ENCODE peak calls at places on chromosomes 5 and 9, in ten cellular contexts. X is sigmoid colon, A is psoas muscle, W is uterus, Z is GM10248, T is foreskin fibroblast, E is fibroblast of lung, C is GM20000, P is testis, J is ovary. U is an unnamed sample.

GRCh38 chr9:125690679-125691078 is 16.3 kb downstream of the MAPKAP1 start:
- DNase-seq in Z (no peak), E (no peak), J (no peak), W (no peak), A (no peak), P (no peak), C (no peak), X (no peak), T (no peak), U (peak)

GRCh38 chr5:81428866-81429265 is 34.9 kb upstream of the ACOT12 start:
- DNase-seq in J (no peak), E (no peak), W (no peak), P (no peak), T (no peak), Z (no peak), A (no peak), X (no peak), C (no peak), U (no peak)

GRCh38 chr5:175895701-175896102 is 24.3 kb downstream of the CPLX2 start:
- DNase-seq in E (no peak), A (no peak), Z (peak), P (no peak), W (no peak), T (no peak), C (no peak), X (no peak), J (no peak), U (no peak)

GRCh38 chr5:61796773-61797172 is 464.7 kb downstream of the ZSWIM6 start:
- DNase-seq in C (no peak), P (no peak), J (no peak), X (no peak), E (no peak), W (no peak), A (no peak), Z (no peak), T (no peak), U (no peak)

GRCh38 chr5:153619706-153620105 is 129.2 kb downstream of the GRIA1 start:
- DNase-seq in P (no peak), X (no peak), W (no peak), Z (no peak), A (no peak), C (no peak), E (peak), T (peak), J (no peak), U (peak)

GRCh38 chr5:157888814-157889532 is 30.0 kb upstream of the CLINT1 start:
- DNase-seq in E (no peak), J (no peak), P (no peak), T (no peak), W (no peak), Z (no peak), C (no peak), X (no peak), A (no peak), U (no peak)

GRCh38 chr9:127874301-127875216 is 2.9 kb downstream of the AK1 start:
- DNase-seq in X (peak), T (peak), A (no peak), C (no peak), J (peak), W (no peak), E (no peak), P (no peak), Z (no peak), U (no peak)

GRCh38 chr5:109695005-109695926 is 5.5 kb downstream of the MAN2A1 start:
- DNase-seq in E (no peak), W (no peak), J (no peak), C (peak), Z (peak), A (no peak), T (no peak), P (no peak), X (no peak), U (peak)

GRCh38 chr5:178387856-178388190 is 155.2 kb upstream of the PHYKPL start:
- DNase-seq in E (no peak), T (no peak), A (no peak), C (no peak), Z (no peak), X (peak), P (no peak), W (no peak), J (peak), U (no peak)

GRCh38 chr5:16857635-16858034 is 78.5 kb downstream of the MYO10 start:
- DNase-seq in X (no peak), Z (no peak), W (no peak), T (peak), J (no peak), A (no peak), E (no peak), P (no peak), C (no peak), U (no peak)

GRCh38 chr9:132150256-132150655 is 11.6 kb upstream of the NTNG2 start:
- DNase-seq in W (no peak), C (no peak), A (peak), E (no peak), Z (no peak), X (no peak), T (no peak), P (no peak), J (no peak), U (no peak)

GRCh38 chr5:149310947-149311675 is 34.2 kb upstream of the GRPEL2 start:
- DNase-seq in T (peak), X (no peak), A (peak), C (no peak), Z (no peak), P (no peak), W (peak), J (no peak), E (peak), U (peak)

GRCh38 chr5:93510626-93511420 is 70.2 kb downstream of the NR2F1-AS1 start:
- DNase-seq in P (no peak), T (no peak), W (no peak), J (no peak), A (no peak), Z (no peak), C (no peak), E (no peak), X (no peak), U (no peak)

GRCh38 chr5:55969956-55970355 is 24.8 kb downstream of the IL6ST start:
- DNase-seq in Z (no peak), C (no peak), J (no peak), E (peak), P (no peak), X (no peak), A (no peak), W (no peak), T (peak), U (peak)

GRCh38 chr9:22255337-22255736 is 191.3 kb upstream of the DMRTA1 start:
- DNase-seq in A (no peak), W (no peak), P (no peak), C (no peak), T (no peak), Z (no peak), X (no peak), E (no peak), J (no peak), U (no peak)

GRCh38 chr5:159504857-159505304 is 174.6 kb upstream of the IL12B start:
- DNase-seq in X (peak), C (no peak), T (peak), W (peak), J (peak), E (peak), P (peak), A (no peak), Z (no peak), U (peak)

GRCh38 chr5:3741372-3741770 is 145.7 kb downstream of the IRX1 start:
- DNase-seq in P (no peak), A (no peak), W (no peak), J (no peak), X (no peak), E (no peak), T (no peak), C (no peak), Z (no peak), U (no peak)

GRCh38 chr5:168433982-168434381 is 52.3 kb upstream of the RARS1 start:
- DNase-seq in A (no peak), W (no peak), Z (no peak), E (no peak), J (no peak), X (no peak), C (no peak), T (peak), P (peak), U (peak)

GRCh38 chr5:38207343-38207742 is 51.0 kb upstream of the EGFLAM start:
- DNase-seq in Z (no peak), P (no peak), C (no peak), A (no peak), E (no peak), W (no peak), X (no peak), J (no peak), T (no peak), U (peak)

GRCh38 chr9:89988458-89988857 is 383.6 kb downstream of the GADD45G start:
- DNase-seq in J (no peak), W (no peak), C (no peak), X (no peak), A (no peak), E (no peak), P (no peak), Z (no peak), T (no peak), U (no peak)

GRCh38 chr9:131276107-131276888 is at the start of gene FAM78A:
- DNase-seq in T (peak), P (peak), J (peak), Z (no peak), C (peak), W (no peak), X (no peak), A (peak), E (no peak), U (peak)

GRCh38 chr9:109181284-109181683 is 14.2 kb upstream of the FRRS1L start:
- DNase-seq in W (no peak), A (no peak), X (no peak), P (no peak), Z (peak), E (no peak), T (no peak), J (no peak), C (peak), U (no peak)

GRCh38 chr9:110321055-110321454 is 16.6 kb downstream of the TXNDC8 start:
- DNase-seq in P (peak), W (no peak), A (no peak), J (no peak), X (no peak), C (no peak), Z (no peak), E (no peak), T (peak), U (no peak)

GRCh38 chr9:113409883-113410206 is 630 bp downstream of the POLE3 start:
- DNase-seq in C (no peak), W (no peak), X (no peak), A (no peak), T (no peak), P (no peak), J (no peak), E (no peak), Z (no peak), U (no peak)
- TF ChIP-seq CTCF in C (no peak), W (no peak), X (no peak), A (no peak), T (no peak), P (no peak), J (no peak), E (no peak), Z (no peak), U (no peak)

GRCh38 chr5:145859897-145860296 is 12.9 kb downstream of the GRXCR2 start:
- DNase-seq in Z (no peak), X (no peak), J (no peak), T (no peak), E (no peak), W (no peak), A (no peak), P (no peak), C (no peak), U (no peak)
- TF ChIP-seq CTCF in Z (no peak), X (peak), J (no peak), T (no peak), E (no peak), W (no peak), A (no peak), P (peak), C (no peak), U (peak)

GRCh38 chr5:151449288-151449687 is 1.9 kb downstream of the SLC36A1 start:
- DNase-seq in J (no peak), X (no peak), C (no peak), A (no peak), W (no peak), E (no peak), P (no peak), T (peak), Z (no peak), U (peak)
- TF ChIP-seq CTCF in J (no peak), X (no peak), C (no peak), A (no peak), W (no peak), E (no peak), P (no peak), T (no peak), Z (no peak), U (no peak)

DNA sequence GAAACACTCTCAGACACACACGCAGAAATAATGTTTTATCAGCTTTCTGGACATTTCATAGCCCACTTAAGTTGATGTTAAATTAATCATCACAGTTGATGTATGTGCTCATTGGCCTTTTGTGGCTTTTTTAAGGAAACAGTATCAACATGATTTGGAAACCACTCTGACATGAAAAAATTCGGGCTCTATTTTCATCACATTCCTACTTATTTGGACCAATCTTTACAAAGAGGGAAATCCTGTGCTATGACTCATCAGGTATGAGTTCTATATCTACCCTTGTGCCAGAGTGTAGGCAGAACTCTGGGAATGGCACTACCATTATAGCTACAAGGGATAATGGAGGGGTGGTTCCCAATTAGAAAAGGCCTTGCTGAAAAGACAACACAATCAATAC is 388.4 kb upstream of the PTGER4 start:
- DNase-seq in P (no peak), A (no peak), E (peak), Z (no peak), W (no peak), X (no peak), T (peak), J (no peak), C (no peak), U (no peak)
- TF ChIP-seq CTCF in P (no peak), A (no peak), E (no peak), Z (no peak), W (no peak), X (no peak), T (no peak), J (no peak), C (no peak), U (no peak)

GRCh38 chr9:136346927-136347465 is 16.5 kb downstream of the DNLZ start:
- DNase-seq in E (no peak), W (no peak), P (no peak), Z (no peak), T (no peak), A (no peak), X (no peak), J (no peak), C (no peak), U (no peak)

GRCh38 chr9:136344544-136345280 is 17.4 kb downstream of the GPSM1 start:
- DNase-seq in A (no peak), Z (no peak), X (no peak), J (no peak), W (no peak), P (no peak), E (no peak), C (no peak), T (no peak), U (no peak)

GRCh38 chr9:136343884-136344269 is 16.5 kb downstream of the GPSM1 start:
- DNase-seq in E (no peak), P (no peak), W (no peak), J (no peak), X (no peak), C (no peak), Z (no peak), A (no peak), T (no peak), U (no peak)

GRCh38 chr9:136346157-136346481 is 17.4 kb downstream of the DNLZ start:
- DNase-seq in X (no peak), T (no peak), E (no peak), W (no peak), A (no peak), P (no peak), J (no peak), Z (no peak), C (no peak), U (no peak)

GRCh38 chr9:136345281-136346156 is 18.0 kb downstream of the DNLZ start:
- DNase-seq in A (peak), C (no peak), E (peak), P (peak), X (peak), Z (no peak), T (peak), J (no peak), W (no peak), U (peak)
- TF ChIP-seq CTCF in A (peak), C (no peak), E (peak), P (peak), X (no peak), Z (no peak), T (peak), J (no peak), W (peak), U (peak)